ENCODE peak calls at places on chromosomes 4 and X, in ten cellular contexts. I is T-cell; C is activated T-helper 1 cell treated with anti-CD3 and anti-CD28 coated beads, Interleukin-12 subunit alpha, Interleukin-12 subunit beta, Interleukin-2, Interleukin-4 antibody, amounts not matched to agents 30 ng/mL and 10 ng/mL and 1 ng/mL, durations not matched to agents 14 hours and 24 hours and 36 hours; M is memory B cell; W is stimulated activated CD8-positive, alpha-beta memory T cell treated with anti-CD3 and anti-CD28 coated beads, Interleukin-2, amount 100 ng/mL, for 48 hours; G is AG04449; B is non-pigmented ciliary epithelial cell; H is spleen; F is GM10248; Q is SHP77 treated with DMSO at 0.1 percent for 48 hours. U is an unnamed sample.

GRCh38 chr4:48698029-48698901 is 81.8 kb downstream of the FRYL start:
- DNase-seq in I (peak; percentile 6), C (no peak), M (no peak), W (no peak), G (peak; percentile 56), B (peak; percentile 81), H (no peak), F (no peak), Q (no peak), U (peak; percentile 78)

GRCh38 chr4:1408418-1408817 is 2.2 kb upstream of the NKX1-1 start:
- DNase-seq in I (no peak), C (no peak), M (no peak), W (no peak), G (no peak), B (no peak), H (no peak), F (no peak), Q (no peak), U (no peak)

GRCh38 chr4:91769912-91770311 is 533.9 kb upstream of the GRID2 start:
- DNase-seq in I (no peak), C (no peak), M (no peak), W (no peak), G (no peak), B (no peak), H (no peak), F (no peak), Q (no peak), U (no peak)

GRCh38 chr4:185384061-185384460 is 11.7 kb downstream of the LRP2BP start:
- DNase-seq in I (no peak), C (no peak), M (no peak), W (no peak), G (no peak), B (no peak), H (no peak), F (no peak), Q (no peak), U (no peak)

GRCh38 chrX:150767475-150768131 is 74.4 kb downstream of the MTMR1 start:
- DNase-seq in I (no peak), C (no peak), M (no peak), W (no peak), G (peak; percentile 44), B (peak; percentile 75), H (no peak), F (no peak), Q (no peak), U (no peak)

GRCh38 chr4:87038837-87039715 is 104.3 kb downstream of the AFF1 start:
- DNase-seq in I (no peak), C (no peak), M (no peak), W (no peak), G (no peak), B (peak; percentile 77), H (no peak), F (no peak), Q (peak; percentile 61), U (peak; percentile 85)

GRCh38 chrX:73758253-73758652 is 195.3 kb downstream of the CHIC1 start:
- DNase-seq in I (no peak), C (no peak), M (no peak), W (no peak), G (no peak), B (no peak), H (no peak), F (no peak), Q (no peak), U (no peak)

GRCh38 chrX:10755477-10756334 is 135.3 kb upstream of the MID1 start:
- DNase-seq in I (no peak), C (no peak), M (no peak), W (no peak), G (peak; percentile 31), B (peak; percentile 65), H (no peak), F (no peak), Q (no peak), U (peak; percentile 46)

GRCh38 chr4:1347410-1347864 is 429 bp downstream of the UVSSA start:
- DNase-seq in I (no peak), C (peak; percentile 55), M (no peak), W (peak; percentile 30), G (peak; percentile 29), B (peak; percentile 35), H (peak; percentile 95), F (peak; percentile 73), Q (no peak), U (no peak)

GRCh38 chr4:55087016-55087929 is 38.1 kb downstream of the KDR start:
- DNase-seq in I (no peak), C (no peak), M (no peak), W (no peak), G (no peak), B (no peak), H (no peak), F (no peak), Q (no peak), U (no peak)

GRCh38 chr4:152974732-152975614 is 38.9 kb downstream of the FHDC1 start:
- DNase-seq in I (no peak), C (no peak), M (no peak), W (no peak), G (no peak), B (no peak), H (peak; percentile 61), F (no peak), Q (no peak), U (no peak)

GRCh38 chr4:4914059-4914820 is 54.8 kb downstream of the MSX1 start:
- DNase-seq in I (no peak), C (no peak), M (no peak), W (no peak), G (peak; percentile 1), B (no peak), H (no peak), F (no peak), Q (no peak), U (peak; percentile 5)

GRCh38 chrX:6954836-6955235 is 192.7 kb upstream of the STS start:
- DNase-seq in I (no peak), C (no peak), M (no peak), W (no peak), G (no peak), B (no peak), H (no peak), F (no peak), Q (no peak), U (no peak)

U was measured in Caki2.